ENCODE peak calls at places on chromosomes 6 and 20, in nine cellular contexts. One of them, this sample, is unnamed.

GRCh38 chr6:105374010-105374420 is 28.9 kb downstream of the PREP start:
- DNase-seq in HCT116: no peak
- DNase-seq in mucosa of gallbladder: no peak
- DNase-seq in lower lobe of right lung: peak; percentile 51
- DNase-seq in CD4-positive, alpha-beta memory T cell: no peak
- DNase-seq in prostate gland: no peak
- DNase-seq in stimulated activated naive CD8-positive, alpha-beta T cell treated with anti-CD3 and anti-CD28 coated beads, Interleukin-15, Interleukin-2, amounts not matched to agents 100 U/mL and 50 U/mL, for 24 hours: no peak
- DNase-seq in iris pigment epithelial cell: peak; percentile 69
- DNase-seq in effector memory CD4-positive, alpha-beta T cell: no peak
- DNase-seq in this sample: no peak

GRCh38 chr6:67766061-67766460 is 869.0 kb upstream of the ADGRB3 start:
- DNase-seq in HCT116: no peak
- DNase-seq in mucosa of gallbladder: no peak
- DNase-seq in lower lobe of right lung: no peak
- DNase-seq in CD4-positive, alpha-beta memory T cell: no peak
- DNase-seq in prostate gland: no peak
- DNase-seq in stimulated activated naive CD8-positive, alpha-beta T cell treated with anti-CD3 and anti-CD28 coated beads, Interleukin-15, Interleukin-2, amounts not matched to agents 100 U/mL and 50 U/mL, for 24 hours: no peak
- DNase-seq in iris pigment epithelial cell: peak; percentile 20
- DNase-seq in effector memory CD4-positive, alpha-beta T cell: no peak
- DNase-seq in this sample: no peak

GRCh38 chr20:38704136-38704535 is 20.1 kb upstream of the SLC32A1 start:
- DNase-seq in HCT116: no peak
- DNase-seq in mucosa of gallbladder: no peak
- DNase-seq in lower lobe of right lung: no peak
- DNase-seq in CD4-positive, alpha-beta memory T cell: no peak
- DNase-seq in prostate gland: no peak
- DNase-seq in stimulated activated naive CD8-positive, alpha-beta T cell treated with anti-CD3 and anti-CD28 coated beads, Interleukin-15, Interleukin-2, amounts not matched to agents 100 U/mL and 50 U/mL, for 24 hours: no peak
- DNase-seq in iris pigment epithelial cell: no peak
- DNase-seq in effector memory CD4-positive, alpha-beta T cell: no peak
- DNase-seq in this sample: no peak

GRCh38 chr6:6494677-6495076 is 93.8 kb upstream of the LY86 start:
- DNase-seq in HCT116: peak; percentile 49
- DNase-seq in mucosa of gallbladder: peak; percentile 39
- DNase-seq in lower lobe of right lung: peak; percentile 73
- DNase-seq in CD4-positive, alpha-beta memory T cell: no peak
- DNase-seq in prostate gland: peak; percentile 12
- DNase-seq in stimulated activated naive CD8-positive, alpha-beta T cell treated with anti-CD3 and anti-CD28 coated beads, Interleukin-15, Interleukin-2, amounts not matched to agents 100 U/mL and 50 U/mL, for 24 hours: peak; percentile 55
- DNase-seq in iris pigment epithelial cell: no peak
- DNase-seq in effector memory CD4-positive, alpha-beta T cell: no peak
- DNase-seq in this sample: peak; percentile 80

GRCh38 chr6:42423244-42423643 is 28.5 kb downstream of the TRERF1 start:
- DNase-seq in HCT116: no peak
- DNase-seq in mucosa of gallbladder: no peak
- DNase-seq in lower lobe of right lung: no peak
- DNase-seq in CD4-positive, alpha-beta memory T cell: no peak
- DNase-seq in prostate gland: no peak
- DNase-seq in stimulated activated naive CD8-positive, alpha-beta T cell treated with anti-CD3 and anti-CD28 coated beads, Interleukin-15, Interleukin-2, amounts not matched to agents 100 U/mL and 50 U/mL, for 24 hours: peak; percentile 55
- DNase-seq in iris pigment epithelial cell: no peak
- DNase-seq in effector memory CD4-positive, alpha-beta T cell: no peak
- DNase-seq in this sample: no peak

GRCh38 chr6:107695061-107695715 is 128.9 kb downstream of the SCML4 start:
- DNase-seq in HCT116: no peak
- DNase-seq in mucosa of gallbladder: no peak
- DNase-seq in lower lobe of right lung: no peak
- DNase-seq in CD4-positive, alpha-beta memory T cell: no peak
- DNase-seq in prostate gland: no peak
- DNase-seq in stimulated activated naive CD8-positive, alpha-beta T cell treated with anti-CD3 and anti-CD28 coated beads, Interleukin-15, Interleukin-2, amounts not matched to agents 100 U/mL and 50 U/mL, for 24 hours: no peak
- DNase-seq in iris pigment epithelial cell: peak; percentile 33
- DNase-seq in effector memory CD4-positive, alpha-beta T cell: no peak
- DNase-seq in this sample: no peak

GRCh38 chr6:166078294-166078693 is 89.4 kb downstream of the TBXT start:
- DNase-seq in HCT116: no peak
- DNase-seq in mucosa of gallbladder: no peak
- DNase-seq in lower lobe of right lung: no peak
- DNase-seq in CD4-positive, alpha-beta memory T cell: no peak
- DNase-seq in prostate gland: no peak
- DNase-seq in stimulated activated naive CD8-positive, alpha-beta T cell treated with anti-CD3 and anti-CD28 coated beads, Interleukin-15, Interleukin-2, amounts not matched to agents 100 U/mL and 50 U/mL, for 24 hours: no peak
- DNase-seq in iris pigment epithelial cell: peak; percentile 96
- DNase-seq in effector memory CD4-positive, alpha-beta T cell: no peak
- DNase-seq in this sample: no peak

GRCh38 chr20:40233401-40233800 is 455.6 kb downstream of the MAFB start:
- DNase-seq in HCT116: no peak
- DNase-seq in mucosa of gallbladder: no peak
- DNase-seq in lower lobe of right lung: no peak
- DNase-seq in CD4-positive, alpha-beta memory T cell: no peak
- DNase-seq in prostate gland: no peak
- DNase-seq in stimulated activated naive CD8-positive, alpha-beta T cell treated with anti-CD3 and anti-CD28 coated beads, Interleukin-15, Interleukin-2, amounts not matched to agents 100 U/mL and 50 U/mL, for 24 hours: no peak
- DNase-seq in iris pigment epithelial cell: no peak
- DNase-seq in effector memory CD4-positive, alpha-beta T cell: no peak
- DNase-seq in this sample: peak; percentile 87

GRCh38 chr6:25041676-25042598 is 106.2 kb upstream of the RIPOR2 start:
- DNase-seq in HCT116: no peak
- DNase-seq in mucosa of gallbladder: no peak
- DNase-seq in lower lobe of right lung: no peak
- DNase-seq in CD4-positive, alpha-beta memory T cell: peak; percentile 60
- DNase-seq in prostate gland: no peak
- DNase-seq in stimulated activated naive CD8-positive, alpha-beta T cell treated with anti-CD3 and anti-CD28 coated beads, Interleukin-15, Interleukin-2, amounts not matched to agents 100 U/mL and 50 U/mL, for 24 hours: peak; percentile 56
- DNase-seq in iris pigment epithelial cell: no peak
- DNase-seq in effector memory CD4-positive, alpha-beta T cell: peak; percentile 49
- DNase-seq in this sample: no peak

GRCh38 chr6:74757788-74758187 is 448.1 kb downstream of the COL12A1 start:
- DNase-seq in HCT116: no peak
- DNase-seq in mucosa of gallbladder: no peak
- DNase-seq in lower lobe of right lung: no peak
- DNase-seq in CD4-positive, alpha-beta memory T cell: no peak
- DNase-seq in prostate gland: no peak
- DNase-seq in stimulated activated naive CD8-positive, alpha-beta T cell treated with anti-CD3 and anti-CD28 coated beads, Interleukin-15, Interleukin-2, amounts not matched to agents 100 U/mL and 50 U/mL, for 24 hours: no peak
- DNase-seq in iris pigment epithelial cell: no peak
- DNase-seq in effector memory CD4-positive, alpha-beta T cell: no peak
- DNase-seq in this sample: no peak

GRCh38 chr6:148396926-148397325 is 54.3 kb downstream of the SASH1 start:
- DNase-seq in HCT116: no peak
- DNase-seq in mucosa of gallbladder: no peak
- DNase-seq in lower lobe of right lung: no peak
- DNase-seq in CD4-positive, alpha-beta memory T cell: no peak
- DNase-seq in prostate gland: no peak
- DNase-seq in stimulated activated naive CD8-positive, alpha-beta T cell treated with anti-CD3 and anti-CD28 coated beads, Interleukin-15, Interleukin-2, amounts not matched to agents 100 U/mL and 50 U/mL, for 24 hours: no peak
- DNase-seq in iris pigment epithelial cell: no peak
- DNase-seq in effector memory CD4-positive, alpha-beta T cell: no peak
- DNase-seq in this sample: no peak

GRCh38 chr6:14501914-14502313 is 384.3 kb downstream of the CD83 start:
- DNase-seq in HCT116: no peak
- DNase-seq in mucosa of gallbladder: no peak
- DNase-seq in lower lobe of right lung: no peak
- DNase-seq in CD4-positive, alpha-beta memory T cell: no peak
- DNase-seq in prostate gland: no peak
- DNase-seq in stimulated activated naive CD8-positive, alpha-beta T cell treated with anti-CD3 and anti-CD28 coated beads, Interleukin-15, Interleukin-2, amounts not matched to agents 100 U/mL and 50 U/mL, for 24 hours: no peak
- DNase-seq in iris pigment epithelial cell: peak; percentile 23
- DNase-seq in effector memory CD4-positive, alpha-beta T cell: no peak
- DNase-seq in this sample: no peak

GRCh38 chr6:130674604-130675003 is 152.6 kb upstream of the SMLR1 start:
- DNase-seq in HCT116: no peak
- DNase-seq in mucosa of gallbladder: no peak
- DNase-seq in lower lobe of right lung: no peak
- DNase-seq in CD4-positive, alpha-beta memory T cell: no peak
- DNase-seq in prostate gland: no peak
- DNase-seq in stimulated activated naive CD8-positive, alpha-beta T cell treated with anti-CD3 and anti-CD28 coated beads, Interleukin-15, Interleukin-2, amounts not matched to agents 100 U/mL and 50 U/mL, for 24 hours: no peak
- DNase-seq in iris pigment epithelial cell: peak; percentile 26
- DNase-seq in effector memory CD4-positive, alpha-beta T cell: no peak
- DNase-seq in this sample: no peak

GRCh38 chr6:101086473-101086872 is 205.3 kb upstream of the ASCC3 start:
- DNase-seq in HCT116: no peak
- DNase-seq in mucosa of gallbladder: no peak
- DNase-seq in lower lobe of right lung: no peak
- DNase-seq in CD4-positive, alpha-beta memory T cell: no peak
- DNase-seq in prostate gland: no peak
- DNase-seq in stimulated activated naive CD8-positive, alpha-beta T cell treated with anti-CD3 and anti-CD28 coated beads, Interleukin-15, Interleukin-2, amounts not matched to agents 100 U/mL and 50 U/mL, for 24 hours: no peak
- DNase-seq in iris pigment epithelial cell: no peak
- DNase-seq in effector memory CD4-positive, alpha-beta T cell: no peak
- DNase-seq in this sample: no peak

GRCh38 chr20:61857884-61858283 is 207.8 kb downstream of the TAF4 start:
- DNase-seq in HCT116: no peak
- DNase-seq in mucosa of gallbladder: no peak
- DNase-seq in lower lobe of right lung: no peak
- DNase-seq in CD4-positive, alpha-beta memory T cell: no peak
- DNase-seq in prostate gland: no peak
- DNase-seq in stimulated activated naive CD8-positive, alpha-beta T cell treated with anti-CD3 and anti-CD28 coated beads, Interleukin-15, Interleukin-2, amounts not matched to agents 100 U/mL and 50 U/mL, for 24 hours: no peak
- DNase-seq in iris pigment epithelial cell: no peak
- DNase-seq in effector memory CD4-positive, alpha-beta T cell: no peak
- DNase-seq in this sample: no peak

GRCh38 chr20:44692932-44693476 is 22.2 kb upstream of the CCN5 start:
- DNase-seq in HCT116: peak; percentile 71
- DNase-seq in mucosa of gallbladder: peak; percentile 79
- DNase-seq in lower lobe of right lung: no peak
- DNase-seq in CD4-positive, alpha-beta memory T cell: no peak
- DNase-seq in prostate gland: no peak
- DNase-seq in stimulated activated naive CD8-positive, alpha-beta T cell treated with anti-CD3 and anti-CD28 coated beads, Interleukin-15, Interleukin-2, amounts not matched to agents 100 U/mL and 50 U/mL, for 24 hours: no peak
- DNase-seq in iris pigment epithelial cell: peak; percentile 93
- DNase-seq in effector memory CD4-positive, alpha-beta T cell: no peak
- DNase-seq in this sample: peak; percentile 84

GRCh38 chr6:50815436-50816114 is 3.1 kb upstream of the TFAP2B start:
- DNase-seq in HCT116: no peak
- DNase-seq in mucosa of gallbladder: no peak
- DNase-seq in lower lobe of right lung: no peak
- DNase-seq in CD4-positive, alpha-beta memory T cell: no peak
- DNase-seq in prostate gland: no peak
- DNase-seq in stimulated activated naive CD8-positive, alpha-beta T cell treated with anti-CD3 and anti-CD28 coated beads, Interleukin-15, Interleukin-2, amounts not matched to agents 100 U/mL and 50 U/mL, for 24 hours: no peak
- DNase-seq in iris pigment epithelial cell: peak; percentile 36
- DNase-seq in effector memory CD4-positive, alpha-beta T cell: no peak
- DNase-seq in this sample: peak; percentile 40

GRCh38 chr6:26158581-26159416 is 71.6 kb downstream of the HFE start:
- DNase-seq in HCT116: no peak
- DNase-seq in mucosa of gallbladder: peak; percentile 73
- DNase-seq in lower lobe of right lung: peak; percentile 87
- DNase-seq in CD4-positive, alpha-beta memory T cell: peak; percentile 71
- DNase-seq in prostate gland: peak; percentile 88
- DNase-seq in stimulated activated naive CD8-positive, alpha-beta T cell treated with anti-CD3 and anti-CD28 coated beads, Interleukin-15, Interleukin-2, amounts not matched to agents 100 U/mL and 50 U/mL, for 24 hours: peak; percentile 65
- DNase-seq in iris pigment epithelial cell: peak; percentile 53
- DNase-seq in effector memory CD4-positive, alpha-beta T cell: peak; percentile 57
- DNase-seq in this sample: peak; percentile 65

GRCh38 chr6:141744971-141745370 is 387.8 kb upstream of the GJE1 start:
- DNase-seq in HCT116: no peak
- DNase-seq in mucosa of gallbladder: no peak
- DNase-seq in lower lobe of right lung: no peak
- DNase-seq in CD4-positive, alpha-beta memory T cell: no peak
- DNase-seq in prostate gland: no peak
- DNase-seq in stimulated activated naive CD8-positive, alpha-beta T cell treated with anti-CD3 and anti-CD28 coated beads, Interleukin-15, Interleukin-2, amounts not matched to agents 100 U/mL and 50 U/mL, for 24 hours: no peak
- DNase-seq in iris pigment epithelial cell: no peak
- DNase-seq in effector memory CD4-positive, alpha-beta T cell: no peak
- DNase-seq in this sample: no peak

GRCh38 chr6:105645958-105646357 is 243.1 kb upstream of the PREP start:
- DNase-seq in HCT116: no peak
- DNase-seq in mucosa of gallbladder: no peak
- DNase-seq in lower lobe of right lung: no peak
- DNase-seq in CD4-positive, alpha-beta memory T cell: no peak
- DNase-seq in prostate gland: no peak
- DNase-seq in stimulated activated naive CD8-positive, alpha-beta T cell treated with anti-CD3 and anti-CD28 coated beads, Interleukin-15, Interleukin-2, amounts not matched to agents 100 U/mL and 50 U/mL, for 24 hours: no peak
- DNase-seq in iris pigment epithelial cell: no peak
- DNase-seq in effector memory CD4-positive, alpha-beta T cell: no peak
- DNase-seq in this sample: no peak

GRCh38 chr6:42339991-42340401 is 111.7 kb downstream of the TRERF1 start:
- DNase-seq in HCT116: no peak
- DNase-seq in mucosa of gallbladder: no peak
- DNase-seq in lower lobe of right lung: no peak
- DNase-seq in CD4-positive, alpha-beta memory T cell: no peak
- DNase-seq in prostate gland: no peak
- DNase-seq in stimulated activated naive CD8-positive, alpha-beta T cell treated with anti-CD3 and anti-CD28 coated beads, Interleukin-15, Interleukin-2, amounts not matched to agents 100 U/mL and 50 U/mL, for 24 hours: peak; percentile 40
- DNase-seq in iris pigment epithelial cell: no peak
- DNase-seq in effector memory CD4-positive, alpha-beta T cell: no peak
- DNase-seq in this sample: no peak

GRCh38 chr6:32865724-32866443 is 11.9 kb downstream of the PSMB9 start:
- DNase-seq in HCT116: no peak
- DNase-seq in mucosa of gallbladder: no peak
- DNase-seq in lower lobe of right lung: no peak
- DNase-seq in CD4-positive, alpha-beta memory T cell: no peak
- DNase-seq in prostate gland: no peak
- DNase-seq in stimulated activated naive CD8-positive, alpha-beta T cell treated with anti-CD3 and anti-CD28 coated beads, Interleukin-15, Interleukin-2, amounts not matched to agents 100 U/mL and 50 U/mL, for 24 hours: no peak
- DNase-seq in iris pigment epithelial cell: no peak
- DNase-seq in effector memory CD4-positive, alpha-beta T cell: no peak
- DNase-seq in this sample: no peak

GRCh38 chr6:166252601-166253000 is 55.6 kb downstream of the PRR18 start:
- DNase-seq in HCT116: no peak
- DNase-seq in mucosa of gallbladder: no peak
- DNase-seq in lower lobe of right lung: no peak
- DNase-seq in CD4-positive, alpha-beta memory T cell: no peak
- DNase-seq in prostate gland: no peak
- DNase-seq in stimulated activated naive CD8-positive, alpha-beta T cell treated with anti-CD3 and anti-CD28 coated beads, Interleukin-15, Interleukin-2, amounts not matched to agents 100 U/mL and 50 U/mL, for 24 hours: no peak
- DNase-seq in iris pigment epithelial cell: no peak
- DNase-seq in effector memory CD4-positive, alpha-beta T cell: no peak
- DNase-seq in this sample: no peak

GRCh38 chr6:64459411-64459810 is 823.8 kb downstream of the PHF3 start:
- DNase-seq in HCT116: no peak
- DNase-seq in mucosa of gallbladder: no peak
- DNase-seq in lower lobe of right lung: no peak
- DNase-seq in CD4-positive, alpha-beta memory T cell: no peak
- DNase-seq in prostate gland: no peak
- DNase-seq in stimulated activated naive CD8-positive, alpha-beta T cell treated with anti-CD3 and anti-CD28 coated beads, Interleukin-15, Interleukin-2, amounts not matched to agents 100 U/mL and 50 U/mL, for 24 hours: no peak
- DNase-seq in iris pigment epithelial cell: no peak
- DNase-seq in effector memory CD4-positive, alpha-beta T cell: no peak
- DNase-seq in this sample: no peak

GRCh38 chr6:152981989-152982767 is 663 bp downstream of the FBXO5 start:
- DNase-seq in HCT116: no peak
- DNase-seq in mucosa of gallbladder: no peak
- DNase-seq in lower lobe of right lung: no peak
- DNase-seq in CD4-positive, alpha-beta memory T cell: no peak
- DNase-seq in prostate gland: no peak
- DNase-seq in stimulated activated naive CD8-positive, alpha-beta T cell treated with anti-CD3 and anti-CD28 coated beads, Interleukin-15, Interleukin-2, amounts not matched to agents 100 U/mL and 50 U/mL, for 24 hours: peak; percentile 54
- DNase-seq in iris pigment epithelial cell: no peak
- DNase-seq in effector memory CD4-positive, alpha-beta T cell: no peak
- DNase-seq in this sample: peak; percentile 11

GRCh38 chr20:34084227-34084923 is 27.7 kb downstream of the EIF2S2 start:
- DNase-seq in HCT116: no peak
- DNase-seq in mucosa of gallbladder: no peak
- DNase-seq in lower lobe of right lung: no peak
- DNase-seq in CD4-positive, alpha-beta memory T cell: no peak
- DNase-seq in prostate gland: no peak
- DNase-seq in stimulated activated naive CD8-positive, alpha-beta T cell treated with anti-CD3 and anti-CD28 coated beads, Interleukin-15, Interleukin-2, amounts not matched to agents 100 U/mL and 50 U/mL, for 24 hours: no peak
- DNase-seq in iris pigment epithelial cell: no peak
- DNase-seq in effector memory CD4-positive, alpha-beta T cell: no peak
- DNase-seq in this sample: peak; percentile 60

GRCh38 chr6:40912158-40912946 is 126.7 kb downstream of the UNC5CL start:
- DNase-seq in HCT116: no peak
- DNase-seq in mucosa of gallbladder: peak; percentile 67
- DNase-seq in lower lobe of right lung: no peak
- DNase-seq in CD4-positive, alpha-beta memory T cell: no peak
- DNase-seq in prostate gland: peak; percentile 13
- DNase-seq in stimulated activated naive CD8-positive, alpha-beta T cell treated with anti-CD3 and anti-CD28 coated beads, Interleukin-15, Interleukin-2, amounts not matched to agents 100 U/mL and 50 U/mL, for 24 hours: peak; percentile 24
- DNase-seq in iris pigment epithelial cell: peak; percentile 19
- DNase-seq in effector memory CD4-positive, alpha-beta T cell: no peak
- DNase-seq in this sample: peak; percentile 54

GRCh38 chr20:61722146-61722678 is 343.5 kb downstream of the TAF4 start:
- DNase-seq in HCT116: no peak
- DNase-seq in mucosa of gallbladder: no peak
- DNase-seq in lower lobe of right lung: no peak
- DNase-seq in CD4-positive, alpha-beta memory T cell: no peak
- DNase-seq in prostate gland: no peak
- DNase-seq in stimulated activated naive CD8-positive, alpha-beta T cell treated with anti-CD3 and anti-CD28 coated beads, Interleukin-15, Interleukin-2, amounts not matched to agents 100 U/mL and 50 U/mL, for 24 hours: no peak
- DNase-seq in iris pigment epithelial cell: no peak
- DNase-seq in effector memory CD4-positive, alpha-beta T cell: no peak
- DNase-seq in this sample: no peak

GRCh38 chr6:154230390-154230789 is 126.2 kb downstream of the IPCEF1 start:
- DNase-seq in HCT116: no peak
- DNase-seq in mucosa of gallbladder: no peak
- DNase-seq in lower lobe of right lung: no peak
- DNase-seq in CD4-positive, alpha-beta memory T cell: no peak
- DNase-seq in prostate gland: no peak
- DNase-seq in stimulated activated naive CD8-positive, alpha-beta T cell treated with anti-CD3 and anti-CD28 coated beads, Interleukin-15, Interleukin-2, amounts not matched to agents 100 U/mL and 50 U/mL, for 24 hours: no peak
- DNase-seq in iris pigment epithelial cell: no peak
- DNase-seq in effector memory CD4-positive, alpha-beta T cell: no peak
- DNase-seq in this sample: no peak

GRCh38 chr6:153058291-153058690 is 55.8 kb upstream of the MTRF1L start:
- DNase-seq in HCT116: no peak
- DNase-seq in mucosa of gallbladder: no peak
- DNase-seq in lower lobe of right lung: no peak
- DNase-seq in CD4-positive, alpha-beta memory T cell: no peak
- DNase-seq in prostate gland: no peak
- DNase-seq in stimulated activated naive CD8-positive, alpha-beta T cell treated with anti-CD3 and anti-CD28 coated beads, Interleukin-15, Interleukin-2, amounts not matched to agents 100 U/mL and 50 U/mL, for 24 hours: no peak
- DNase-seq in iris pigment epithelial cell: peak; percentile 33
- DNase-seq in effector memory CD4-positive, alpha-beta T cell: no peak
- DNase-seq in this sample: peak; percentile 21

GRCh38 chr6:52087498-52087999 is at the start of gene PKHD1:
- DNase-seq in HCT116: peak; percentile 34
- DNase-seq in mucosa of gallbladder: peak; percentile 70
- DNase-seq in lower lobe of right lung: no peak
- DNase-seq in CD4-positive, alpha-beta memory T cell: no peak
- DNase-seq in prostate gland: no peak
- DNase-seq in stimulated activated naive CD8-positive, alpha-beta T cell treated with anti-CD3 and anti-CD28 coated beads, Interleukin-15, Interleukin-2, amounts not matched to agents 100 U/mL and 50 U/mL, for 24 hours: no peak
- DNase-seq in iris pigment epithelial cell: peak; percentile 6
- DNase-seq in effector memory CD4-positive, alpha-beta T cell: no peak
- DNase-seq in this sample: peak; percentile 39

This sample was measured in SK-MEL-5.